ENCODE peak calls at places on chromosomes 3 and 15, in five cellular contexts. One of them, this sample, is unnamed. For H3K4me1, the result is how much of the 10 kb centered on the place peaks cover.

GRCh38 chr15:23416349-23417276 is 30.4 kb downstream of the GOLGA6L2 start:
- DNase-seq in GM23338: peak
- DNase-seq in HCT116: no peak
- DNase-seq in SK-N-SH: peak
- DNase-seq in prostate gland: no peak
- DNase-seq in this sample: peak

GRCh38 chr3:76651784-76652183 is 388.1 kb upstream of the ROBO2 start:
- DNase-seq in GM23338: peak
- DNase-seq in HCT116: no peak
- DNase-seq in SK-N-SH: no peak
- DNase-seq in prostate gland: no peak
- DNase-seq in this sample: no peak

GRCh38 chr3:32095431-32095830 is 11.0 kb upstream of the GPD1L start:
- DNase-seq in GM23338: no peak
- DNase-seq in HCT116: no peak
- DNase-seq in SK-N-SH: no peak
- DNase-seq in prostate gland: no peak
- DNase-seq in this sample: no peak

GRCh38 chr3:112847692-112848091 is 1.0 kb upstream of the CD200R1L start:
- DNase-seq in GM23338: no peak
- DNase-seq in HCT116: no peak
- DNase-seq in SK-N-SH: no peak
- DNase-seq in prostate gland: no peak
- DNase-seq in this sample: peak

GRCh38 chr15:80832676-80833075 is 53.5 kb downstream of the CEMIP start:
- DNase-seq in GM23338: no peak
- DNase-seq in HCT116: no peak
- DNase-seq in SK-N-SH: peak
- DNase-seq in prostate gland: no peak
- DNase-seq in this sample: no peak

GRCh38 chr3:196222876-196223595 is 6.7 kb downstream of the SLC51A start:
- DNase-seq in GM23338: no peak
- DNase-seq in HCT116: no peak
- DNase-seq in SK-N-SH: no peak
- DNase-seq in prostate gland: no peak
- DNase-seq in this sample: no peak

GRCh38 chr3:64167868-64168267 is 57.4 kb downstream of the PRICKLE2 start:
- DNase-seq in GM23338: no peak
- DNase-seq in HCT116: no peak
- DNase-seq in SK-N-SH: no peak
- DNase-seq in prostate gland: no peak
- DNase-seq in this sample: no peak

GRCh38 chr15:35376701-35377100 is 169.3 kb downstream of the DPH6 start:
- DNase-seq in GM23338: no peak
- DNase-seq in HCT116: no peak
- DNase-seq in SK-N-SH: no peak
- DNase-seq in prostate gland: no peak
- DNase-seq in this sample: no peak

GRCh38 chr15:41480396-41481140 is 13.1 kb upstream of the ITPKA start:
- DNase-seq in GM23338: no peak
- DNase-seq in HCT116: no peak
- DNase-seq in SK-N-SH: no peak
- DNase-seq in prostate gland: no peak
- DNase-seq in this sample: no peak

GRCh38 chr15:89118481-89118989 is 30.3 kb downstream of the ABHD2 start:
- DNase-seq in GM23338: no peak
- DNase-seq in HCT116: no peak
- DNase-seq in SK-N-SH: no peak
- DNase-seq in prostate gland: no peak
- DNase-seq in this sample: no peak

GRCh38 chr3:195372220-195372619 is 70.6 kb downstream of the ACAP2 start:
- DNase-seq in GM23338: no peak
- DNase-seq in HCT116: no peak
- DNase-seq in SK-N-SH: no peak
- DNase-seq in prostate gland: no peak
- DNase-seq in this sample: no peak

GRCh38 chr15:87874896-87875661 is 381.5 kb downstream of the NTRK3 start:
- DNase-seq in GM23338: peak
- DNase-seq in HCT116: no peak
- DNase-seq in SK-N-SH: peak
- DNase-seq in prostate gland: no peak
- DNase-seq in this sample: no peak

GRCh38 chr15:26082833-26083174 is 219.7 kb upstream of the ATP10A start:
- DNase-seq in GM23338: no peak
- DNase-seq in HCT116: no peak
- DNase-seq in SK-N-SH: no peak
- DNase-seq in prostate gland: peak
- DNase-seq in this sample: no peak

GRCh38 chr3:55771503-55771902 is 284.4 kb upstream of the WNT5A start:
- DNase-seq in GM23338: no peak
- DNase-seq in HCT116: no peak
- DNase-seq in SK-N-SH: no peak
- DNase-seq in prostate gland: no peak
- DNase-seq in this sample: no peak

GRCh38 chr3:9314796-9315195 is 48.1 kb upstream of the THUMPD3 start:
- DNase-seq in GM23338: no peak
- DNase-seq in HCT116: no peak
- DNase-seq in SK-N-SH: peak
- DNase-seq in prostate gland: no peak
- DNase-seq in this sample: no peak

GRCh38 chr15:96331942-96332853 is 1.7 kb downstream of the NR2F2 start:
- DNase-seq in GM23338: peak
- DNase-seq in HCT116: no peak
- DNase-seq in SK-N-SH: no peak
- DNase-seq in prostate gland: no peak
- DNase-seq in this sample: peak

GRCh38 chr3:191804935-191805334 is 344.0 kb downstream of the PYDC2 start:
- DNase-seq in GM23338: no peak
- DNase-seq in HCT116: no peak
- DNase-seq in SK-N-SH: no peak
- DNase-seq in prostate gland: no peak
- DNase-seq in this sample: no peak

GRCh38 chr15:69666441-69666882 is 213.8 kb downstream of the RPLP1 start:
- DNase-seq in GM23338: no peak
- DNase-seq in HCT116: no peak
- DNase-seq in SK-N-SH: no peak
- DNase-seq in prostate gland: no peak
- DNase-seq in this sample: peak

GRCh38 chr3:107024481-107025153 is 352.6 kb upstream of the CCDC54 start:
- DNase-seq in GM23338: no peak
- DNase-seq in HCT116: no peak
- DNase-seq in SK-N-SH: peak
- DNase-seq in prostate gland: no peak
- DNase-seq in this sample: no peak

GRCh38 chr3:181952221-181952620 is 240.5 kb downstream of the SOX2 start:
- DNase-seq in GM23338: no peak
- DNase-seq in HCT116: no peak
- DNase-seq in SK-N-SH: no peak
- DNase-seq in prostate gland: no peak
- DNase-seq in this sample: no peak

GRCh38 chr3:43093006-43093405 is 12.9 kb downstream of the POMGNT2 start:
- DNase-seq in GM23338: no peak
- DNase-seq in HCT116: no peak
- DNase-seq in SK-N-SH: peak
- DNase-seq in prostate gland: no peak
- DNase-seq in this sample: no peak

GRCh38 chr15:52331490-52332240 is 36.1 kb upstream of the MYO5C start:
- DNase-seq in GM23338: peak
- DNase-seq in HCT116: peak
- DNase-seq in SK-N-SH: peak
- DNase-seq in prostate gland: peak
- DNase-seq in this sample: peak

GRCh38 chr3:65401359-65401810 is 637.3 kb downstream of the MAGI1 start:
- DNase-seq in GM23338: peak
- DNase-seq in HCT116: no peak
- DNase-seq in SK-N-SH: no peak
- DNase-seq in prostate gland: no peak
- DNase-seq in this sample: no peak

GRCh38 chr15:45458746-45459403 is 63.7 kb downstream of the SLC30A4 start:
- DNase-seq in GM23338: peak
- DNase-seq in HCT116: no peak
- DNase-seq in SK-N-SH: peak
- DNase-seq in prostate gland: peak
- DNase-seq in this sample: peak

GRCh38 chr15:45457641-45458539 is 64.7 kb downstream of the SLC30A4 start:
- DNase-seq in GM23338: peak
- DNase-seq in HCT116: peak
- DNase-seq in SK-N-SH: peak
- DNase-seq in prostate gland: peak
- DNase-seq in this sample: peak

GRCh38 chr15:45457215-45457614 is 65.3 kb downstream of the SLC30A4 start:
- DNase-seq in GM23338: peak
- DNase-seq in HCT116: no peak
- DNase-seq in SK-N-SH: no peak
- DNase-seq in prostate gland: no peak
- DNase-seq in this sample: no peak

GRCh38 chr15:45454825-45455224 is 67.7 kb downstream of the SLC30A4 start:
- DNase-seq in GM23338: no peak
- DNase-seq in HCT116: peak
- DNase-seq in SK-N-SH: no peak
- DNase-seq in prostate gland: peak
- DNase-seq in this sample: peak

GRCh38 chr15:45456212-45457106 is 66.1 kb downstream of the SLC30A4 start:
- DNase-seq in GM23338: no peak
- DNase-seq in HCT116: peak
- DNase-seq in SK-N-SH: peak
- DNase-seq in prostate gland: no peak
- DNase-seq in this sample: peak
- TF ChIP-seq POLR2AphosphoS5 in GM23338: no peak
- TF ChIP-seq POLR2AphosphoS5 in HCT116: peak
- TF ChIP-seq POLR2AphosphoS5 in SK-N-SH: peak
- TF ChIP-seq POLR2AphosphoS5 in prostate gland: no peak
- TF ChIP-seq POLR2AphosphoS5 in this sample: peak

GRCh38 chr3:115068799-115069198 is 78.3 kb downstream of the ZBTB20 start:
- DNase-seq in GM23338: no peak
- DNase-seq in HCT116: no peak
- DNase-seq in SK-N-SH: no peak
- DNase-seq in prostate gland: no peak
- DNase-seq in this sample: no peak

GRCh38 chr3:115072265-115073008 is 74.7 kb downstream of the ZBTB20 start:
- DNase-seq in GM23338: no peak
- DNase-seq in HCT116: peak
- DNase-seq in SK-N-SH: no peak
- DNase-seq in prostate gland: no peak
- DNase-seq in this sample: no peak

GRCh38 chr3:115074502-115074901 is 72.6 kb downstream of the ZBTB20 start:
- DNase-seq in GM23338: no peak
- DNase-seq in HCT116: no peak
- DNase-seq in SK-N-SH: no peak
- DNase-seq in prostate gland: no peak
- DNase-seq in this sample: no peak

GRCh38 chr3:115071611-115072010 is 75.5 kb downstream of the ZBTB20 start:
- DNase-seq in GM23338: no peak
- DNase-seq in HCT116: no peak
- DNase-seq in SK-N-SH: no peak
- DNase-seq in prostate gland: no peak
- DNase-seq in this sample: no peak

GRCh38 chr3:115071122-115071521 is 76.0 kb downstream of the ZBTB20 start:
- DNase-seq in GM23338: no peak
- DNase-seq in HCT116: no peak
- DNase-seq in SK-N-SH: no peak
- DNase-seq in prostate gland: no peak
- DNase-seq in this sample: no peak
- H3K27ac ChIP-seq in GM23338: no peak
- H3K27ac ChIP-seq in HCT116: no peak
- H3K27ac ChIP-seq in SK-N-SH: no peak
- H3K27ac ChIP-seq in prostate gland: peak
- H3K27ac ChIP-seq in this sample: no peak

GRCh38 chr3:123092243-123092642 is 25.4 kb downstream of the PDIA5 start:
- DNase-seq in GM23338: no peak
- DNase-seq in HCT116: no peak
- DNase-seq in SK-N-SH: no peak
- DNase-seq in prostate gland: no peak
- DNase-seq in this sample: no peak

GRCh38 chr3:123094492-123094891 is 27.7 kb downstream of the PDIA5 start:
- DNase-seq in GM23338: no peak
- DNase-seq in HCT116: no peak
- DNase-seq in SK-N-SH: no peak
- DNase-seq in prostate gland: no peak
- DNase-seq in this sample: no peak

GRCh38 chr3:123094914-123095313 is 28.1 kb downstream of the PDIA5 start:
- DNase-seq in GM23338: no peak
- DNase-seq in HCT116: no peak
- DNase-seq in SK-N-SH: no peak
- DNase-seq in prostate gland: no peak
- DNase-seq in this sample: no peak

GRCh38 chr3:123096126-123096525 is 29.3 kb downstream of the PDIA5 start:
- DNase-seq in GM23338: no peak
- DNase-seq in HCT116: no peak
- DNase-seq in SK-N-SH: no peak
- DNase-seq in prostate gland: no peak
- DNase-seq in this sample: no peak

GRCh38 chr3:123093696-123094095 is 26.9 kb downstream of the PDIA5 start:
- DNase-seq in GM23338: no peak
- DNase-seq in HCT116: no peak
- DNase-seq in SK-N-SH: no peak
- DNase-seq in prostate gland: no peak
- DNase-seq in this sample: no peak
- H3K4me1 ChIP-seq in GM23338: under half
- H3K4me1 ChIP-seq in HCT116: under half
- H3K4me1 ChIP-seq in SK-N-SH: under half
- H3K4me1 ChIP-seq in prostate gland: under half
- H3K4me1 ChIP-seq in this sample: under half

GRCh38 chr3:99895706-99896441 is 78.2 kb downstream of the CMSS1 start:
- DNase-seq in GM23338: no peak
- DNase-seq in HCT116: peak
- DNase-seq in SK-N-SH: no peak
- DNase-seq in prostate gland: no peak
- DNase-seq in this sample: no peak
- TF ChIP-seq POLR2AphosphoS5 in GM23338: no peak
- TF ChIP-seq POLR2AphosphoS5 in HCT116: no peak
- TF ChIP-seq POLR2AphosphoS5 in SK-N-SH: peak
- TF ChIP-seq POLR2AphosphoS5 in prostate gland: no peak
- TF ChIP-seq POLR2AphosphoS5 in this sample: no peak

DNA sequence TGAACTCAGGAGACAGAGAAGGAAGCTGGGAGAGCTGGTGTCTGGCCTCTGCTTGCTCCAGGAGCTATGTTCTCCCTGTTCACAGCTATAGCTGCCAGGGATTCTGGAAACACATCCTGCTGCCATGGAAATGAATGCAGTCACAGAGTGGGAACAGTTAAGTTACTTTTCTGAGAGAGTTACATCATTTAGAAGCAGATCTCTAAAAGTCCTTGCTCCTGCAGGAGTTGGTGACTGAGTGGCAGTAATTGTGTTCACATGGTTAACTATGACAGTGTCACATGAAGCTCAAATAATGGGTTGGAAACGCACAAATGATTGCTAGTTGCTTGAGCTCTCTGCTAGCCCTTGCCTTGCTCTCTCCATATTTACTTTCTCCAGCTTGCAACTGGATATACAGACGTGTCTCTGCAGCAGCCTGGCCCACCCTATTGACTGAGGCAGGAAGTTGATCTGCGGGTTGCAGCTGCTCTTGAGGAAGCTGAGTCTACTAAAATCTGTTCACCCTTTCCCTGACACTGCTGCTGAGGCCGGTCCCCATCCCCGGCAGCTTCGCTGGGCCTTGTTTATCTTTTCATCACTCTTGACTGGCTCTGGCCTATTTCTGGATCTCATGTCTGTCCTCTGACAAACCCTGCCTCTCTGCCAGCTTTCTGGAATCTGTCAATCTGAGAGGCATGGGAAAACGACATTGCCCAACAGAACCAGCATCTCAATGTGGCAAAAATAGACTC is 16.7 kb upstream of the ISLR start:
- DNase-seq in GM23338: no peak
- DNase-seq in HCT116: no peak
- DNase-seq in SK-N-SH: peak
- DNase-seq in prostate gland: no peak
- DNase-seq in this sample: no peak
- H3K27ac ChIP-seq in GM23338: no peak
- H3K27ac ChIP-seq in HCT116: no peak
- H3K27ac ChIP-seq in SK-N-SH: peak
- H3K27ac ChIP-seq in prostate gland: no peak
- H3K27ac ChIP-seq in this sample: peak